ENCODE peak calls at places on chromosome 10, in eight cellular contexts. L is endothelial cell; A is AG09319; X is CD8-positive, alpha-beta T cell; F is upper lobe of left lung; H is glutamatergic neuron; Z is astrocyte of the spinal cord; D is fibroblast of pulmonary artery. N is an unnamed sample.

GRCh38 chr10:131310904-131311660 is 439 bp downstream of the TCERG1L start:
- DNase-seq in L (no peak), Z (no peak), X (no peak), H (no peak), F (no peak), A (no peak), D (no peak), N (no peak)

GRCh38 chr10:20004087-20004523 is 187.9 kb downstream of the PLXDC2 start:
- DNase-seq in F (peak; percentile 52), H (no peak), Z (peak; percentile 78), X (no peak), D (peak; percentile 70), A (no peak), L (no peak), N (peak; percentile 39)

GRCh38 chr10:122861724-122862161 is 16.1 kb upstream of the CUZD1 start:
- DNase-seq in F (no peak), D (peak; percentile 72), Z (peak; percentile 64), A (no peak), L (no peak), H (no peak), X (no peak), N (peak; percentile 57)

GRCh38 chr10:18608581-18608980 is 42.8 kb downstream of the NSUN6 start:
- DNase-seq in F (no peak), X (no peak), A (no peak), D (no peak), Z (no peak), L (no peak), H (no peak), N (no peak)

GRCh38 chr10:79488870-79489269 is 23.5 kb upstream of the EIF5AL1 start:
- DNase-seq in X (no peak), L (no peak), F (no peak), D (no peak), A (no peak), H (no peak), Z (no peak), N (no peak)

GRCh38 chr10:121696854-121697253 is 98.6 kb upstream of the FGFR2 start:
- DNase-seq in L (peak; percentile 64), H (peak; percentile 71), Z (no peak), F (no peak), A (no peak), X (no peak), D (no peak), N (no peak)

GRCh38 chr10:47347303-47347675 is 874 bp upstream of the RBP3 start:
- DNase-seq in L (no peak), H (no peak), Z (no peak), X (no peak), A (no peak), F (no peak), D (no peak), N (no peak)

GRCh38 chr10:99676435-99676834 is 17.1 kb downstream of the ENTPD7 start:
- DNase-seq in D (peak; percentile 61), X (no peak), Z (peak; percentile 74), L (no peak), A (peak; percentile 84), H (no peak), F (no peak), N (peak; percentile 99)

GRCh38 chr10:58666024-58666423 is 153.4 kb downstream of the BICC1 start:
- DNase-seq in X (no peak), H (no peak), L (no peak), D (no peak), Z (peak; percentile 46), A (no peak), F (peak; percentile 57), N (peak; percentile 54)

GRCh38 chr10:132198381-132199181 is 11.8 kb downstream of the DPYSL4 start:
- DNase-seq in H (peak; percentile 12), F (no peak), L (no peak), A (no peak), D (no peak), X (no peak), Z (no peak), N (no peak)

GRCh38 chr10:124649209-124649608 is 95.0 kb downstream of the FAM53B start:
- DNase-seq in A (no peak), Z (no peak), L (no peak), H (no peak), X (no peak), D (peak; percentile 79), F (no peak), N (peak; percentile 5)

GRCh38 chr10:75159519-75159918 is 48.1 kb downstream of the SAMD8 start:
- DNase-seq in Z (no peak), X (no peak), F (no peak), H (no peak), D (no peak), A (no peak), L (no peak), N (no peak)

GRCh38 chr10:63631971-63632370 is 110.8 kb downstream of the REEP3 start:
- DNase-seq in F (no peak), X (no peak), H (no peak), Z (no peak), L (no peak), A (no peak), D (peak; percentile 21), N (peak; percentile 66)

GRCh38 chr10:63628526-63629362 is 107.5 kb downstream of the REEP3 start:
- DNase-seq in A (no peak), X (no peak), D (no peak), Z (peak; percentile 54), H (peak; percentile 41), L (peak; percentile 34), F (peak; percentile 74), N (no peak)

GRCh38 chr10:63629363-63630084 is 108.3 kb downstream of the REEP3 start:
- DNase-seq in A (peak; percentile 96), D (peak; percentile 99), Z (peak; percentile 100), X (peak; percentile 67), H (peak; percentile 91), L (peak; percentile 86), F (peak; percentile 96), N (peak; percentile 99)

GRCh38 chr10:63630928-63631685 is 109.9 kb downstream of the REEP3 start:
- DNase-seq in Z (peak; percentile 35), H (no peak), L (no peak), D (peak; percentile 95), A (peak; percentile 87), X (no peak), F (no peak), N (peak; percentile 94)

GRCh38 chr10:63630085-63630927 is 109.1 kb downstream of the REEP3 start:
- DNase-seq in L (peak; percentile 90), Z (peak; percentile 97), A (peak; percentile 89), H (peak; percentile 86), D (peak; percentile 96), X (peak; percentile 60), F (peak; percentile 91), N (peak; percentile 91)
- TF ChIP-seq CTCF in L (no peak), Z (no peak), A (no peak), H (no peak), D (no peak), X (no peak), F (no peak), N (no peak)

DNA sequence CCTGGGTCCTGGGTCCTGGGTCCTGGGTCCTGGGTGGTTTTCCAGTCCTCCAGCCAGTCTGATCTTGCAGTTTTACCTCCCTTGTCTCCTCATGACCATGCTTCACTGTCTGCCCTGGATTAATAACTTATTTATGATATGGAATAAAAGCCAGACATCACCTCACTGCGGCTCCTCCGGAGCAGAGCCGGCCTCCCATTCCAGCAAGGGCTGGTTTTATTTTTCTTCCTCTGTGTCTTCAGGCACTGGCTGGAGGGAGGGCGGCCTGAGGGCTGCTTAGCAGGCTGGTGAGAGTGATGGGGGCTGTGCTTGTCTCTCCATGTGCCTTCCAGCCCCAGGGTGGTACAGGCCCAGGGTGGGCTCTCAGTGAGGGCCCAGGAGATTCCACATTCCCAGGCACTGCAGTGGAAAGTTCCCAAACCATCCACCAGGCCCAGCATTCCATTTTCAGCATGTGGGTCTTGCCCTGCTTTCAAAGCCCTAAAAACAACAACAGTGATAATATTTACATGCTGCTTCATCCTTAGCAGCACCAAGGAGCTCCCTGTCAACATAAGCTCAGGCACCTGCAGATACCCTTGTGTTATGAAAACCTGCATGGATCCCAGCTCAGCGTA is 12.6 kb downstream of the ADAMTS14 start:
- DNase-seq in D (no peak), A (no peak), X (no peak), H (no peak), Z (no peak), F (no peak), L (no peak), N (no peak)
- TF ChIP-seq CTCF in D (no peak), A (no peak), X (no peak), H (peak; percentile 36), Z (no peak), F (no peak), L (no peak), N (peak; percentile 21)

GRCh38 chr10:117165557-117166419 is 27.7 kb upstream of the VAX1 start:
- DNase-seq in A (no peak), L (peak; percentile 93), H (peak; percentile 84), D (peak; percentile 57), Z (no peak), F (peak; percentile 40), X (no peak), N (peak; percentile 20)
- TF ChIP-seq CTCF in A (peak; percentile 64), L (peak; percentile 47), H (peak; percentile 64), D (peak; percentile 66), Z (peak; percentile 81), F (peak; percentile 32), X (no peak), N (peak; percentile 61)

DNA sequence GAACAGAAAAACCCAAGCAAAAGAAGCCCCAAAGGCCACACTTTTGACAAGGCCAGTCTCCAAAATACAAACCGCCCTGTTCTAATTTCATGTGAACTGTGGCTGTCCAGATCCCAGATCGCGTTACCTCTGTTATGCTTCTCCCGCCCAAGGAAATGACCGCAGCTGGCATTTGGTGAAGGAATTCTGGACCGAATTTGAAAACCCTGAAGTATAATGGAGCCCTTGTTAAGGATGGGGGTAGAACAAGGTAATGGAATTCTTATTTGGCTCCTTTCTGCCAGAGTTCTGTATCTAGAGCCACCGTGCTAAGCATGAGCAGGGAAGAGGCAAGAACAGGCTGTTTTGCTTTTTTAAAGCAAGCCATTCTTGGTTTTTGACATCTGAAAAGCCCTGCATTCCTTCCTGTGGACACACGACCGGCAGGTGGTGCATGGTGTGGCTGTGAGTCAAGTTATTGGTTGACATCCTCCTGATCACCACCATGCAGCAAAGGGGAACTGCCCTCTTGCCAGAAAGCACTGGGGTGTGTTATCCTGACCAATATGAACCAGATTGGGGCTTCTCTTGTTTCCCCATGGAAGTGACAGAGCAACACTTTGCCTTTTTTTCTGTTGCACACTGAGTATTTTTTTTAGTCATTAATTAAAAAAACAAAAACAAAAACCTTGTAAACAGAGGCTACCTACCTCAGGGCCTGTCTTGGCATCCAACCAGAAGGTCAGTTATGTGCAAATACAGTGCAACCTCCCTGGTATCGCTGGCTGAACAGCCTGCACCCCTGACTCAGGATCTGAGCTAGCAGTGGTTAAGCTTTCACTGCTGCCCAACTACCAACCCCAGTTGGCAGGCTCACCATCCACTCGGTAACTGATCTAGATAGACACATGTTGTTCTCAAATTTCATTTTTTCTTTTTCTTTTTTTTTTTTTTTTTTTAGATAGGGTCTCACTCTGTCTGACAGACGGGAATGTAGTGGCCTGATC is 14.2 kb downstream of the UCMA start:
- DNase-seq in Z (peak; percentile 14), H (no peak), D (peak; percentile 15), A (no peak), F (no peak), L (peak; percentile 38), X (no peak), N (peak; percentile 4)
- TF ChIP-seq CTCF in Z (peak; percentile 38), H (no peak), D (peak; percentile 13), A (no peak), F (no peak), L (no peak), X (no peak), N (no peak)

GRCh38 chr10:73998623-73999622 is 1.0 kb downstream of the VCL start:
- DNase-seq in Z (peak; percentile 90), F (peak; percentile 76), X (peak; percentile 1), L (peak; percentile 71), A (no peak), D (peak; percentile 72), H (peak; percentile 61), N (peak; percentile 89)
- TF ChIP-seq CTCF in Z (peak; percentile 55), F (peak; percentile 8), X (no peak), L (no peak), A (peak; percentile 60), D (peak; percentile 52), H (no peak), N (peak; percentile 76)